ENCODE peak calls at places on chromosomes 12 and 14, in eight cellular contexts. One of them, this sample, is unnamed.

GRCh38 chr12:6635856-6636521 is at the start of gene LPAR5:
- DNase-seq in heart left ventricle: no peak
- DNase-seq in cardiac fibroblast: peak
- DNase-seq in A549: peak
- DNase-seq in H7: peak
- DNase-seq in AG04450: no peak
- DNase-seq in PC-9: peak
- DNase-seq in psoas muscle: peak
- DNase-seq in this sample: peak

GRCh38 chr12:66103011-66103913 is 27.3 kb downstream of the LLPH start:
- DNase-seq in psoas muscle: no peak
- DNase-seq in PC-9: no peak
- DNase-seq in A549: no peak
- DNase-seq in AG04450: no peak
- DNase-seq in H7: peak
- DNase-seq in heart left ventricle: no peak
- DNase-seq in cardiac fibroblast: no peak
- DNase-seq in this sample: no peak

GRCh38 chr12:104877107-104877705 is 80.9 kb downstream of the SLC41A2 start:
- DNase-seq in PC-9: peak
- DNase-seq in psoas muscle: peak
- DNase-seq in A549: peak
- DNase-seq in cardiac fibroblast: peak
- DNase-seq in AG04450: no peak
- DNase-seq in H7: no peak
- DNase-seq in heart left ventricle: no peak
- DNase-seq in this sample: peak

GRCh38 chr14:39229601-39230110 is 4.1 kb upstream of the MIA2 start:
- DNase-seq in heart left ventricle: no peak
- DNase-seq in H7: no peak
- DNase-seq in cardiac fibroblast: no peak
- DNase-seq in A549: no peak
- DNase-seq in psoas muscle: no peak
- DNase-seq in AG04450: no peak
- DNase-seq in PC-9: no peak
- DNase-seq in this sample: no peak

GRCh38 chr12:29226621-29227020 is 77.5 kb downstream of the FAR2 start:
- DNase-seq in psoas muscle: no peak
- DNase-seq in PC-9: no peak
- DNase-seq in heart left ventricle: no peak
- DNase-seq in A549: no peak
- DNase-seq in AG04450: no peak
- DNase-seq in H7: no peak
- DNase-seq in cardiac fibroblast: peak
- DNase-seq in this sample: no peak

GRCh38 chr14:81459421-81459820 is 59.3 kb upstream of the STON2 start:
- DNase-seq in cardiac fibroblast: no peak
- DNase-seq in AG04450: no peak
- DNase-seq in psoas muscle: no peak
- DNase-seq in H7: no peak
- DNase-seq in heart left ventricle: no peak
- DNase-seq in PC-9: no peak
- DNase-seq in A549: no peak
- DNase-seq in this sample: no peak

GRCh38 chr12:120089105-120089504 is 27.4 kb downstream of the RAB35 start:
- DNase-seq in H7: no peak
- DNase-seq in AG04450: no peak
- DNase-seq in psoas muscle: no peak
- DNase-seq in cardiac fibroblast: peak
- DNase-seq in A549: no peak
- DNase-seq in PC-9: no peak
- DNase-seq in heart left ventricle: peak
- DNase-seq in this sample: no peak

GRCh38 chr14:91482278-91483023 is 27.7 kb downstream of the PPP4R3A start:
- DNase-seq in A549: no peak
- DNase-seq in H7: no peak
- DNase-seq in PC-9: no peak
- DNase-seq in AG04450: peak
- DNase-seq in cardiac fibroblast: peak
- DNase-seq in psoas muscle: no peak
- DNase-seq in heart left ventricle: no peak
- DNase-seq in this sample: peak

GRCh38 chr14:62156052-62156451 is 393.8 kb downstream of the SNAPC1 start:
- DNase-seq in psoas muscle: no peak
- DNase-seq in PC-9: no peak
- DNase-seq in cardiac fibroblast: no peak
- DNase-seq in H7: no peak
- DNase-seq in heart left ventricle: no peak
- DNase-seq in AG04450: no peak
- DNase-seq in A549: no peak
- DNase-seq in this sample: no peak

DNA sequence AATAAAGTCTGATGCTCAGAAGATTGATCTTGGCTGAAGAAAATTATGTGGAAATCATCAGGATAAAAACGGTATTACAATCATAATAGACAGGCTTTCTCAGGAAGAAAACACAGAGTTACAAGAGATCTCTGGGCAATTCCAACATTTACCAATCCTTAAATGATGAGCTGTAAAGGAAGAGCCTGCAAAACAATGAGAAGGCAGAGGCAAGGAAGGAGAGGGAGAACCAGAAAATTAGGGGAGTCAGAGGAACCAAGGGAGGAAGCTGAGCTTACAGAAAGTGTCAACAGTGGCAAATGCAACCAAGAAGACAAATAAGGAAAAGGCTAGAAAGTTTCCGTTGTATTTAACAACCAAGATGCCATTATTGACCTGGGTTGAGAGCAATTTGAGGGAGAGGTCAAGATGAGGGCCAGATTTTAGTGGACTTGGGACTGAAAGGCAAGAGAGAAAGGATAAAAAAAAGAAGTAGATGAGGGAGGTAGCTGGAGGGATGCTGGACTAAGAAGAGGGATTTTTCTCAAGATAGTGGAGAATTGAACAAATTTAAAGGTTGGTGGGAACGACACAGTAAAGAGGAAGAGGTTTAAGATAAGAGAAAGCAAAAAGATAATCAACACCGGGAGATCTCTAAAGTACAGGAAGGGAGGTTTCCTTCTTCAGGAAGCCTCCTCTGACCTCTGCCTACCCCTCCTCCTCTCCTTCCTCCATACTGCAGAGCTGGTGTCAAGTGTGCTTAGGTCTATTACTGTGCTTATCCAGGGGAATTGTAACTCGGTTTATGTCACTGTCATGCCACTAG is 116.9 kb downstream of the DUSP6 start:
- DNase-seq in psoas muscle: no peak
- DNase-seq in PC-9: no peak
- DNase-seq in H7: no peak
- DNase-seq in cardiac fibroblast: peak
- DNase-seq in A549: no peak
- DNase-seq in heart left ventricle: no peak
- DNase-seq in AG04450: no peak
- DNase-seq in this sample: no peak
- H3K4me3 ChIP-seq in psoas muscle: no peak
- H3K4me3 ChIP-seq in PC-9: no peak
- H3K4me3 ChIP-seq in H7: no peak
- H3K4me3 ChIP-seq in cardiac fibroblast: no peak
- H3K4me3 ChIP-seq in A549: no peak
- H3K4me3 ChIP-seq in heart left ventricle: no peak
- H3K4me3 ChIP-seq in AG04450: no peak
- H3K4me3 ChIP-seq in this sample: no peak

GRCh38 chr12:131817241-131817640 is 11.0 kb upstream of the MMP17 start:
- DNase-seq in cardiac fibroblast: no peak
- DNase-seq in H7: peak
- DNase-seq in psoas muscle: no peak
- DNase-seq in PC-9: no peak
- DNase-seq in heart left ventricle: peak
- DNase-seq in A549: no peak
- DNase-seq in AG04450: no peak
- DNase-seq in this sample: no peak
- H3K4me3 ChIP-seq in cardiac fibroblast: no peak
- H3K4me3 ChIP-seq in H7: no peak
- H3K4me3 ChIP-seq in psoas muscle: no peak
- H3K4me3 ChIP-seq in PC-9: no peak
- H3K4me3 ChIP-seq in heart left ventricle: no peak
- H3K4me3 ChIP-seq in A549: no peak
- H3K4me3 ChIP-seq in AG04450: no peak
- H3K4me3 ChIP-seq in this sample: no peak

GRCh38 chr12:106690569-106690968 is 83.9 kb upstream of the RIC8B start:
- DNase-seq in A549: no peak
- DNase-seq in H7: no peak
- DNase-seq in psoas muscle: no peak
- DNase-seq in PC-9: no peak
- DNase-seq in cardiac fibroblast: no peak
- DNase-seq in heart left ventricle: no peak
- DNase-seq in AG04450: no peak
- DNase-seq in this sample: no peak
- H3K4me3 ChIP-seq in A549: no peak
- H3K4me3 ChIP-seq in H7: no peak
- H3K4me3 ChIP-seq in psoas muscle: no peak
- H3K4me3 ChIP-seq in PC-9: no peak
- H3K4me3 ChIP-seq in cardiac fibroblast: no peak
- H3K4me3 ChIP-seq in heart left ventricle: no peak
- H3K4me3 ChIP-seq in AG04450: no peak
- H3K4me3 ChIP-seq in this sample: no peak

GRCh38 chr14:23377201-23377550 is 330 bp downstream of the CMTM5 start:
- DNase-seq in PC-9: no peak
- DNase-seq in H7: no peak
- DNase-seq in A549: no peak
- DNase-seq in heart left ventricle: no peak
- DNase-seq in AG04450: no peak
- DNase-seq in cardiac fibroblast: no peak
- DNase-seq in psoas muscle: no peak
- DNase-seq in this sample: no peak
- H3K4me3 ChIP-seq in PC-9: no peak
- H3K4me3 ChIP-seq in H7: no peak
- H3K4me3 ChIP-seq in A549: no peak
- H3K4me3 ChIP-seq in heart left ventricle: peak
- H3K4me3 ChIP-seq in AG04450: no peak
- H3K4me3 ChIP-seq in cardiac fibroblast: no peak
- H3K4me3 ChIP-seq in psoas muscle: no peak
- H3K4me3 ChIP-seq in this sample: no peak

GRCh38 chr14:59148334-59148900 is 40.0 kb upstream of the DAAM1 start:
- DNase-seq in H7: no peak
- DNase-seq in PC-9: no peak
- DNase-seq in psoas muscle: no peak
- DNase-seq in A549: no peak
- DNase-seq in AG04450: no peak
- DNase-seq in heart left ventricle: no peak
- DNase-seq in cardiac fibroblast: no peak
- DNase-seq in this sample: no peak
- H3K4me3 ChIP-seq in H7: no peak
- H3K4me3 ChIP-seq in PC-9: no peak
- H3K4me3 ChIP-seq in psoas muscle: no peak
- H3K4me3 ChIP-seq in A549: no peak
- H3K4me3 ChIP-seq in AG04450: no peak
- H3K4me3 ChIP-seq in heart left ventricle: no peak
- H3K4me3 ChIP-seq in cardiac fibroblast: no peak
- H3K4me3 ChIP-seq in this sample: no peak

DNA sequence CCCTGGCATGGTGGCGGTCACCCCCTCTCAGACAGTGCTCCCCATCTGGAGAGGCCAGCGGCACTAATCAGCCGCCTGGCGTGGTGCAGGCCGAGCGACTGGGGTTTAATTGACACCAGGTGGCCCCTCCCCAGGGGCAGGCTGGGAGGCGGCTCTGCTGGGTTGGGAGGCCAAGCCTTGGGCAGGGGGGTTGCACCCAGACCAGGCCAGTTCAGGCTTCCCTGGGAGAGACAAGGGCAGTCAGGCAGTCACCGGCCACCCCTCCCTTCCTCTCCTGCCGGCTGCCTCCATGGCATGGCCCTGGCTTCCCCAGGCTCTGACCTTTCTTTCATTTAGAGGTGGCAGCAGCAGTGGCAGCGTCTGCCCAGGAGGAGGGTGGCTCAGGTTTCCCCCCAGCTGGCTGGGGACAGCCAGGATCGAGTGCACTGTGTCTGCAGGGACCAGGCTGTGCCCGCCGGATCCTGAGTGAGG is 78.1 kb upstream of the NOS1 start:
- DNase-seq in heart left ventricle: no peak
- DNase-seq in cardiac fibroblast: no peak
- DNase-seq in psoas muscle: peak
- DNase-seq in A549: no peak
- DNase-seq in PC-9: no peak
- DNase-seq in AG04450: no peak
- DNase-seq in H7: peak
- DNase-seq in this sample: no peak
- H3K4me3 ChIP-seq in heart left ventricle: no peak
- H3K4me3 ChIP-seq in cardiac fibroblast: no peak
- H3K4me3 ChIP-seq in psoas muscle: peak
- H3K4me3 ChIP-seq in A549: no peak
- H3K4me3 ChIP-seq in PC-9: no peak
- H3K4me3 ChIP-seq in AG04450: no peak
- H3K4me3 ChIP-seq in H7: no peak
- H3K4me3 ChIP-seq in this sample: no peak

GRCh38 chr14:92922155-92922735 is 705 bp upstream of the CHGA start:
- DNase-seq in heart left ventricle: no peak
- DNase-seq in A549: no peak
- DNase-seq in H7: peak
- DNase-seq in psoas muscle: no peak
- DNase-seq in AG04450: no peak
- DNase-seq in PC-9: no peak
- DNase-seq in cardiac fibroblast: no peak
- DNase-seq in this sample: no peak
- H3K4me3 ChIP-seq in heart left ventricle: no peak
- H3K4me3 ChIP-seq in A549: peak
- H3K4me3 ChIP-seq in H7: peak
- H3K4me3 ChIP-seq in psoas muscle: no peak
- H3K4me3 ChIP-seq in AG04450: no peak
- H3K4me3 ChIP-seq in PC-9: no peak
- H3K4me3 ChIP-seq in cardiac fibroblast: no peak
- H3K4me3 ChIP-seq in this sample: no peak

GRCh38 chr12:53999596-54000104 is 311 bp upstream of the HOXC9 start:
- DNase-seq in PC-9: no peak
- DNase-seq in AG04450: no peak
- DNase-seq in cardiac fibroblast: peak
- DNase-seq in H7: peak
- DNase-seq in heart left ventricle: no peak
- DNase-seq in A549: peak
- DNase-seq in psoas muscle: peak
- DNase-seq in this sample: no peak
- H3K4me3 ChIP-seq in PC-9: no peak
- H3K4me3 ChIP-seq in AG04450: no peak
- H3K4me3 ChIP-seq in cardiac fibroblast: no peak
- H3K4me3 ChIP-seq in H7: no peak
- H3K4me3 ChIP-seq in heart left ventricle: no peak
- H3K4me3 ChIP-seq in A549: peak
- H3K4me3 ChIP-seq in psoas muscle: peak
- H3K4me3 ChIP-seq in this sample: no peak

GRCh38 chr14:60101801-60102200 is 10.1 kb downstream of the PCNX4 start:
- DNase-seq in PC-9: no peak
- DNase-seq in AG04450: no peak
- DNase-seq in H7: no peak
- DNase-seq in cardiac fibroblast: peak
- DNase-seq in A549: no peak
- DNase-seq in psoas muscle: no peak
- DNase-seq in heart left ventricle: no peak
- DNase-seq in this sample: peak
- H3K4me3 ChIP-seq in PC-9: no peak
- H3K4me3 ChIP-seq in AG04450: no peak
- H3K4me3 ChIP-seq in H7: no peak
- H3K4me3 ChIP-seq in cardiac fibroblast: no peak
- H3K4me3 ChIP-seq in A549: no peak
- H3K4me3 ChIP-seq in psoas muscle: peak
- H3K4me3 ChIP-seq in heart left ventricle: no peak
- H3K4me3 ChIP-seq in this sample: no peak

This sample was measured in astrocyte.